ENCODE peak calls at places on chromosomes 16 and 17, in nine cellular contexts. G is occipital lobe, P is iris pigment epithelial cell, W is nephron progenitor cell, Y is Ammon's horn, L is fibroblast of lung, J is left colon, U is NCI-H1092, R is GM03348. S is an unnamed sample.

GRCh38 chr17:9306086-9306485 is 269.5 kb downstream of the STX8 start:
- DNase-seq in G (no peak), P (peak), W (no peak), Y (no peak), L (no peak), J (no peak), U (no peak), R (no peak), S (no peak)

GRCh38 chr17:50614471-50615051 is 20.1 kb upstream of the ABCC3 start:
- DNase-seq in G (no peak), P (no peak), W (no peak), Y (no peak), L (no peak), J (no peak), U (no peak), R (no peak), S (no peak)

GRCh38 chr16:11256657-11257130 is 690 bp upstream of the SOCS1 start:
- DNase-seq in G (no peak), P (peak), W (peak), Y (no peak), L (peak), J (peak), U (no peak), R (peak), S (no peak)

GRCh38 chr16:51852892-51853291 is 694.1 kb downstream of the TOX3 start:
- DNase-seq in G (no peak), P (no peak), W (no peak), Y (no peak), L (no peak), J (no peak), U (no peak), R (no peak), S (no peak)

GRCh38 chr17:43587647-43588046 is 41.5 kb upstream of the ETV4 start:
- DNase-seq in G (no peak), P (no peak), W (no peak), Y (no peak), L (no peak), J (no peak), U (no peak), R (no peak), S (no peak)

GRCh38 chr16:78461496-78461938 is 362.1 kb downstream of the WWOX start:
- DNase-seq in G (no peak), P (no peak), W (peak), Y (no peak), L (peak), J (peak), U (no peak), R (no peak), S (no peak)

GRCh38 chr17:2975469-2975958 is 87.9 kb downstream of the OR1D5 start:
- DNase-seq in G (no peak), P (no peak), W (no peak), Y (no peak), L (no peak), J (peak), U (no peak), R (no peak), S (no peak)

GRCh38 chr16:5874899-5875298 is 777.3 kb upstream of the EEF2KMT start:
- DNase-seq in G (peak), P (no peak), W (no peak), Y (peak), L (no peak), J (no peak), U (no peak), R (no peak), S (no peak)

GRCh38 chr16:82150569-82150968 is 19.5 kb downstream of the MPHOSPH6 start:
- DNase-seq in G (no peak), P (no peak), W (no peak), Y (no peak), L (no peak), J (no peak), U (no peak), R (no peak), S (no peak)

GRCh38 chr17:82315703-82316358 is 1.6 kb downstream of the CD7 start:
- DNase-seq in G (no peak), P (no peak), W (peak), Y (no peak), L (no peak), J (no peak), U (no peak), R (no peak), S (no peak)

GRCh38 chr16:53291757-53292392 is 142.4 kb upstream of the RBL2 start:
- DNase-seq in G (no peak), P (peak), W (no peak), Y (no peak), L (peak), J (no peak), U (no peak), R (peak), S (no peak)

GRCh38 chr17:16297367-16298139 is 55.7 kb downstream of the CENPV start:
- DNase-seq in G (no peak), P (no peak), W (no peak), Y (no peak), L (no peak), J (peak), U (no peak), R (no peak), S (no peak)

GRCh38 chr16:26118575-26118974 is 426.8 kb downstream of the HS3ST4 start:
- DNase-seq in G (no peak), P (no peak), W (no peak), Y (no peak), L (no peak), J (no peak), U (no peak), R (no peak), S (no peak)

GRCh38 chr17:73786286-73786743 is 142.1 kb upstream of the SDK2 start:
- DNase-seq in G (no peak), P (no peak), W (peak), Y (no peak), L (peak), J (peak), U (no peak), R (no peak), S (no peak)

GRCh38 chr17:34412965-34413441 is 50.0 kb upstream of the CCL1 start:
- DNase-seq in G (no peak), P (peak), W (no peak), Y (no peak), L (peak), J (no peak), U (no peak), R (no peak), S (no peak)

GRCh38 chr16:56163089-56163488 is 28.2 kb upstream of the GNAO1 start:
- DNase-seq in G (no peak), P (no peak), W (no peak), Y (no peak), L (no peak), J (no peak), U (no peak), R (no peak), S (no peak)

GRCh38 chr17:35819456-35819855 is 10.2 kb downstream of the TAF15 start:
- DNase-seq in G (no peak), P (no peak), W (no peak), Y (no peak), L (no peak), J (no peak), U (no peak), R (no peak), S (no peak)

GRCh38 chr17:68403122-68403521 is 54.2 kb downstream of the WIPI1 start:
- DNase-seq in G (no peak), P (no peak), W (no peak), Y (no peak), L (no peak), J (no peak), U (no peak), R (no peak), S (no peak)

GRCh38 chr17:66275651-66276050 is 26.8 kb upstream of the PRKCA start:
- DNase-seq in G (no peak), P (peak), W (no peak), Y (no peak), L (peak), J (no peak), U (no peak), R (peak), S (no peak)

GRCh38 chr16:3490911-3491629 is 4.2 kb downstream of the C16orf90 start:
- DNase-seq in G (no peak), P (no peak), W (no peak), Y (no peak), L (no peak), J (no peak), U (peak), R (peak), S (no peak)

GRCh38 chr17:46720408-46720807 is 98.1 kb downstream of the WNT3 start:
- DNase-seq in G (no peak), P (no peak), W (no peak), Y (no peak), L (no peak), J (no peak), U (no peak), R (no peak), S (no peak)

GRCh38 chr17:69857412-69857835 is 217.6 kb upstream of the KCNJ16 start:
- DNase-seq in G (no peak), P (peak), W (no peak), Y (no peak), L (peak), J (no peak), U (no peak), R (peak), S (no peak)

GRCh38 chr16:11329891-11330290 is 15.4 kb upstream of the RMI2 start:
- DNase-seq in G (no peak), P (no peak), W (no peak), Y (no peak), L (peak), J (no peak), U (no peak), R (no peak), S (no peak)

GRCh38 chr16:79128706-79129105 is 471.8 kb downstream of the MAF start:
- DNase-seq in G (no peak), P (no peak), W (no peak), Y (no peak), L (no peak), J (no peak), U (no peak), R (no peak), S (no peak)

GRCh38 chr17:45320349-45320930 is 3.6 kb upstream of the MAP3K14 start:
- DNase-seq in G (no peak), P (peak), W (no peak), Y (no peak), L (peak), J (no peak), U (no peak), R (peak), S (no peak)

GRCh38 chr17:74712756-74713155 is at the start of gene CD300LF:
- DNase-seq in G (no peak), P (no peak), W (no peak), Y (peak), L (no peak), J (peak), U (no peak), R (no peak), S (no peak)

GRCh38 chr17:45954914-45955313 is 44.1 kb upstream of the STH start:
- DNase-seq in G (no peak), P (no peak), W (no peak), Y (no peak), L (no peak), J (no peak), U (no peak), R (no peak), S (no peak)

GRCh38 chr17:28324272-28324745 is 5.3 kb downstream of the TMEM97 start:
- DNase-seq in G (no peak), P (no peak), W (no peak), Y (no peak), L (no peak), J (no peak), U (no peak), R (no peak), S (no peak)

GRCh38 chr17:32264140-32264799 is 1.4 kb upstream of the RHBDL3 start:
- DNase-seq in G (no peak), P (no peak), W (no peak), Y (no peak), L (no peak), J (no peak), U (no peak), R (no peak), S (no peak)

GRCh38 chr16:13307861-13308260 is 406.5 kb downstream of the SHISA9 start:
- DNase-seq in G (no peak), P (no peak), W (no peak), Y (no peak), L (no peak), J (no peak), U (no peak), R (no peak), S (no peak)

GRCh38 chr16:88622125-88622524 is 16.2 kb upstream of the IL17C start:
- DNase-seq in G (no peak), P (no peak), W (no peak), Y (no peak), L (no peak), J (no peak), U (no peak), R (no peak), S (no peak)